ENCODE peak calls at places on chromosomes 11 and 22, in five cellular contexts. One of them, this sample, is unnamed.
A peak's percentile ranks its signal among the peaks of the same experiment; 100 is the strongest.

GRCh38 chr22:29267462-29267857 is 321 bp downstream of the RHBDD3 start:
- DNase-seq in left cardiac atrium: no peak
- DNase-seq in astrocyte of the spinal cord: no peak
- DNase-seq in stimulated activated CD8-positive, alpha-beta memory T cell treated with anti-CD3 and anti-CD28 coated beads, Interleukin-7, amount 100 ng/mL, for 1 hour: no peak
- DNase-seq in NCI-H1105: no peak
- DNase-seq in this sample: no peak

GRCh38 chr22:20852076-20852475 is 6.5 kb downstream of the PI4KA start:
- DNase-seq in stimulated activated CD8-positive, alpha-beta memory T cell treated with anti-CD3 and anti-CD28 coated beads, Interleukin-7, amount 100 ng/mL, for 1 hour: no peak
- DNase-seq in astrocyte of the spinal cord: no peak
- DNase-seq in left cardiac atrium: no peak
- DNase-seq in NCI-H1105: no peak
- DNase-seq in this sample: peak; percentile 18

GRCh38 chr11:34267440-34267839 is 90.4 kb downstream of the ABTB2 start:
- DNase-seq in stimulated activated CD8-positive, alpha-beta memory T cell treated with anti-CD3 and anti-CD28 coated beads, Interleukin-7, amount 100 ng/mL, for 1 hour: no peak
- DNase-seq in NCI-H1105: no peak
- DNase-seq in astrocyte of the spinal cord: no peak
- DNase-seq in left cardiac atrium: no peak
- DNase-seq in this sample: no peak

GRCh38 chr11:15342163-15342562 is 227.4 kb downstream of the INSC start:
- DNase-seq in stimulated activated CD8-positive, alpha-beta memory T cell treated with anti-CD3 and anti-CD28 coated beads, Interleukin-7, amount 100 ng/mL, for 1 hour: no peak
- DNase-seq in left cardiac atrium: no peak
- DNase-seq in NCI-H1105: no peak
- DNase-seq in astrocyte of the spinal cord: no peak
- DNase-seq in this sample: no peak

GRCh38 chr11:128662960-128663359 is 30.9 kb upstream of the FLI1 start:
- DNase-seq in stimulated activated CD8-positive, alpha-beta memory T cell treated with anti-CD3 and anti-CD28 coated beads, Interleukin-7, amount 100 ng/mL, for 1 hour: no peak
- DNase-seq in NCI-H1105: no peak
- DNase-seq in astrocyte of the spinal cord: no peak
- DNase-seq in left cardiac atrium: no peak
- DNase-seq in this sample: no peak

GRCh38 chr11:71251159-71251721 is 1.1 kb downstream of the SHANK2 start:
- DNase-seq in left cardiac atrium: no peak
- DNase-seq in stimulated activated CD8-positive, alpha-beta memory T cell treated with anti-CD3 and anti-CD28 coated beads, Interleukin-7, amount 100 ng/mL, for 1 hour: no peak
- DNase-seq in astrocyte of the spinal cord: no peak
- DNase-seq in NCI-H1105: peak; percentile 35
- DNase-seq in this sample: no peak

GRCh38 chr11:32830413-32830738 is 649 bp downstream of the PRRG4 start:
- DNase-seq in left cardiac atrium: peak; percentile 25
- DNase-seq in stimulated activated CD8-positive, alpha-beta memory T cell treated with anti-CD3 and anti-CD28 coated beads, Interleukin-7, amount 100 ng/mL, for 1 hour: no peak
- DNase-seq in astrocyte of the spinal cord: no peak
- DNase-seq in NCI-H1105: peak; percentile 5
- DNase-seq in this sample: no peak

GRCh38 chr22:45435544-45436139 is 22.1 kb downstream of the RIBC2 start:
- DNase-seq in stimulated activated CD8-positive, alpha-beta memory T cell treated with anti-CD3 and anti-CD28 coated beads, Interleukin-7, amount 100 ng/mL, for 1 hour: peak; percentile 68
- DNase-seq in left cardiac atrium: peak; percentile 91
- DNase-seq in astrocyte of the spinal cord: peak; percentile 90
- DNase-seq in NCI-H1105: peak; percentile 70
- DNase-seq in this sample: peak; percentile 73

GRCh38 chr22:17844150-17844549 is 69.9 kb upstream of the BID start:
- DNase-seq in astrocyte of the spinal cord: no peak
- DNase-seq in left cardiac atrium: no peak
- DNase-seq in NCI-H1105: no peak
- DNase-seq in stimulated activated CD8-positive, alpha-beta memory T cell treated with anti-CD3 and anti-CD28 coated beads, Interleukin-7, amount 100 ng/mL, for 1 hour: no peak
- DNase-seq in this sample: no peak

GRCh38 chr11:6012055-6012668 is 5.4 kb upstream of the OR56A4 start:
- DNase-seq in left cardiac atrium: no peak
- DNase-seq in astrocyte of the spinal cord: no peak
- DNase-seq in NCI-H1105: no peak
- DNase-seq in stimulated activated CD8-positive, alpha-beta memory T cell treated with anti-CD3 and anti-CD28 coated beads, Interleukin-7, amount 100 ng/mL, for 1 hour: no peak
- DNase-seq in this sample: no peak

GRCh38 chr22:48944756-48945620 is 882.7 kb downstream of the BRD1 start:
- DNase-seq in stimulated activated CD8-positive, alpha-beta memory T cell treated with anti-CD3 and anti-CD28 coated beads, Interleukin-7, amount 100 ng/mL, for 1 hour: no peak
- DNase-seq in NCI-H1105: no peak
- DNase-seq in astrocyte of the spinal cord: no peak
- DNase-seq in left cardiac atrium: no peak
- DNase-seq in this sample: no peak

GRCh38 chr22:28795932-28796856 is 4.2 kb downstream of the XBP1 start:
- DNase-seq in astrocyte of the spinal cord: no peak
- DNase-seq in left cardiac atrium: no peak
- DNase-seq in NCI-H1105: no peak
- DNase-seq in stimulated activated CD8-positive, alpha-beta memory T cell treated with anti-CD3 and anti-CD28 coated beads, Interleukin-7, amount 100 ng/mL, for 1 hour: no peak
- DNase-seq in this sample: no peak

GRCh38 chr11:20045098-20045688 is 115.1 kb downstream of the DBX1 start:
- DNase-seq in stimulated activated CD8-positive, alpha-beta memory T cell treated with anti-CD3 and anti-CD28 coated beads, Interleukin-7, amount 100 ng/mL, for 1 hour: no peak
- DNase-seq in left cardiac atrium: peak; percentile 39
- DNase-seq in NCI-H1105: no peak
- DNase-seq in astrocyte of the spinal cord: no peak
- DNase-seq in this sample: no peak

GRCh38 chr11:78414321-78415051 is 3.1 kb downstream of the GAB2 start:
- DNase-seq in stimulated activated CD8-positive, alpha-beta memory T cell treated with anti-CD3 and anti-CD28 coated beads, Interleukin-7, amount 100 ng/mL, for 1 hour: no peak
- DNase-seq in astrocyte of the spinal cord: peak; percentile 36
- DNase-seq in left cardiac atrium: no peak
- DNase-seq in NCI-H1105: no peak
- DNase-seq in this sample: no peak

GRCh38 chr11:6251990-6252473 is 7.6 kb upstream of the CCKBR start:
- DNase-seq in astrocyte of the spinal cord: no peak
- DNase-seq in stimulated activated CD8-positive, alpha-beta memory T cell treated with anti-CD3 and anti-CD28 coated beads, Interleukin-7, amount 100 ng/mL, for 1 hour: no peak
- DNase-seq in left cardiac atrium: no peak
- DNase-seq in NCI-H1105: no peak
- DNase-seq in this sample: no peak

GRCh38 chr11:87097582-87097981 is 59.8 kb downstream of the TMEM135 start:
- DNase-seq in NCI-H1105: peak; percentile 6
- DNase-seq in astrocyte of the spinal cord: peak; percentile 18
- DNase-seq in stimulated activated CD8-positive, alpha-beta memory T cell treated with anti-CD3 and anti-CD28 coated beads, Interleukin-7, amount 100 ng/mL, for 1 hour: no peak
- DNase-seq in left cardiac atrium: no peak
- DNase-seq in this sample: peak; percentile 38

GRCh38 chr11:33147559-33147958 is 13.7 kb downstream of the CSTF3 start:
- DNase-seq in stimulated activated CD8-positive, alpha-beta memory T cell treated with anti-CD3 and anti-CD28 coated beads, Interleukin-7, amount 100 ng/mL, for 1 hour: no peak
- DNase-seq in NCI-H1105: no peak
- DNase-seq in left cardiac atrium: no peak
- DNase-seq in astrocyte of the spinal cord: peak; percentile 34
- DNase-seq in this sample: no peak

GRCh38 chr11:109708184-109708583 is 286.2 kb downstream of the C11orf87 start:
- DNase-seq in left cardiac atrium: no peak
- DNase-seq in NCI-H1105: no peak
- DNase-seq in stimulated activated CD8-positive, alpha-beta memory T cell treated with anti-CD3 and anti-CD28 coated beads, Interleukin-7, amount 100 ng/mL, for 1 hour: no peak
- DNase-seq in astrocyte of the spinal cord: no peak
- DNase-seq in this sample: no peak

GRCh38 chr22:26541167-26541819 is 29.0 kb upstream of the TFIP11 start:
- DNase-seq in NCI-H1105: no peak
- DNase-seq in left cardiac atrium: no peak
- DNase-seq in astrocyte of the spinal cord: no peak
- DNase-seq in stimulated activated CD8-positive, alpha-beta memory T cell treated with anti-CD3 and anti-CD28 coated beads, Interleukin-7, amount 100 ng/mL, for 1 hour: no peak
- DNase-seq in this sample: no peak

GRCh38 chr22:26715392-26715939 is 58.1 kb downstream of the MIAT start:
- DNase-seq in NCI-H1105: no peak
- DNase-seq in left cardiac atrium: no peak
- DNase-seq in stimulated activated CD8-positive, alpha-beta memory T cell treated with anti-CD3 and anti-CD28 coated beads, Interleukin-7, amount 100 ng/mL, for 1 hour: no peak
- DNase-seq in astrocyte of the spinal cord: no peak
- DNase-seq in this sample: no peak

GRCh38 chr11:91717169-91717568 is 507.4 kb upstream of the FAT3 start:
- DNase-seq in astrocyte of the spinal cord: no peak
- DNase-seq in left cardiac atrium: no peak
- DNase-seq in stimulated activated CD8-positive, alpha-beta memory T cell treated with anti-CD3 and anti-CD28 coated beads, Interleukin-7, amount 100 ng/mL, for 1 hour: no peak
- DNase-seq in NCI-H1105: no peak
- DNase-seq in this sample: no peak

GRCh38 chr11:128036556-128037093 is 550.7 kb downstream of the ETS1 start:
- DNase-seq in left cardiac atrium: no peak
- DNase-seq in astrocyte of the spinal cord: no peak
- DNase-seq in stimulated activated CD8-positive, alpha-beta memory T cell treated with anti-CD3 and anti-CD28 coated beads, Interleukin-7, amount 100 ng/mL, for 1 hour: no peak
- DNase-seq in NCI-H1105: no peak
- DNase-seq in this sample: no peak

GRCh38 chr11:12087075-12087775 is 23.2 kb upstream of the MICAL2 start:
- DNase-seq in NCI-H1105: no peak
- DNase-seq in astrocyte of the spinal cord: peak; percentile 79
- DNase-seq in left cardiac atrium: peak; percentile 48
- DNase-seq in stimulated activated CD8-positive, alpha-beta memory T cell treated with anti-CD3 and anti-CD28 coated beads, Interleukin-7, amount 100 ng/mL, for 1 hour: no peak
- DNase-seq in this sample: no peak

GRCh38 chr11:105588001-105588400 is 21.9 kb upstream of the GRIA4 start:
- DNase-seq in NCI-H1105: no peak
- DNase-seq in astrocyte of the spinal cord: peak; percentile 81
- DNase-seq in stimulated activated CD8-positive, alpha-beta memory T cell treated with anti-CD3 and anti-CD28 coated beads, Interleukin-7, amount 100 ng/mL, for 1 hour: no peak
- DNase-seq in left cardiac atrium: no peak
- DNase-seq in this sample: no peak

GRCh38 chr11:36292311-36292722 is 3.1 kb upstream of the COMMD9 start:
- DNase-seq in NCI-H1105: peak; percentile 1
- DNase-seq in left cardiac atrium: no peak
- DNase-seq in stimulated activated CD8-positive, alpha-beta memory T cell treated with anti-CD3 and anti-CD28 coated beads, Interleukin-7, amount 100 ng/mL, for 1 hour: no peak
- DNase-seq in astrocyte of the spinal cord: peak; percentile 46
- DNase-seq in this sample: peak; percentile 51

GRCh38 chr22:43867839-43868652 is 5.7 kb upstream of the SULT4A1 start:
- DNase-seq in stimulated activated CD8-positive, alpha-beta memory T cell treated with anti-CD3 and anti-CD28 coated beads, Interleukin-7, amount 100 ng/mL, for 1 hour: no peak
- DNase-seq in NCI-H1105: no peak
- DNase-seq in astrocyte of the spinal cord: peak; percentile 66
- DNase-seq in left cardiac atrium: peak; percentile 61
- DNase-seq in this sample: peak; percentile 49

GRCh38 chr11:18011633-18012313 is 1.1 kb downstream of the SERGEF start:
- DNase-seq in left cardiac atrium: no peak
- DNase-seq in NCI-H1105: no peak
- DNase-seq in astrocyte of the spinal cord: no peak
- DNase-seq in stimulated activated CD8-positive, alpha-beta memory T cell treated with anti-CD3 and anti-CD28 coated beads, Interleukin-7, amount 100 ng/mL, for 1 hour: no peak
- DNase-seq in this sample: no peak

GRCh38 chr22:17601031-17601430 is 27.5 kb downstream of the ATP6V1E1 start:
- DNase-seq in astrocyte of the spinal cord: no peak
- DNase-seq in stimulated activated CD8-positive, alpha-beta memory T cell treated with anti-CD3 and anti-CD28 coated beads, Interleukin-7, amount 100 ng/mL, for 1 hour: no peak
- DNase-seq in left cardiac atrium: no peak
- DNase-seq in NCI-H1105: no peak
- DNase-seq in this sample: no peak

GRCh38 chr11:65315866-65316233 is 1.2 kb downstream of the CDC42EP2 start:
- DNase-seq in stimulated activated CD8-positive, alpha-beta memory T cell treated with anti-CD3 and anti-CD28 coated beads, Interleukin-7, amount 100 ng/mL, for 1 hour: no peak
- DNase-seq in NCI-H1105: no peak
- DNase-seq in astrocyte of the spinal cord: peak; percentile 14
- DNase-seq in left cardiac atrium: no peak
- DNase-seq in this sample: no peak

GRCh38 chr22:27801616-27802388 is at the start of gene MN1:
- DNase-seq in stimulated activated CD8-positive, alpha-beta memory T cell treated with anti-CD3 and anti-CD28 coated beads, Interleukin-7, amount 100 ng/mL, for 1 hour: peak; percentile 29
- DNase-seq in NCI-H1105: no peak
- DNase-seq in left cardiac atrium: peak; percentile 77
- DNase-seq in astrocyte of the spinal cord: peak; percentile 67
- DNase-seq in this sample: peak; percentile 26

GRCh38 chr11:59857444-59858434 is 8.5 kb downstream of the TCN1 start:
- DNase-seq in stimulated activated CD8-positive, alpha-beta memory T cell treated with anti-CD3 and anti-CD28 coated beads, Interleukin-7, amount 100 ng/mL, for 1 hour: no peak
- DNase-seq in left cardiac atrium: no peak
- DNase-seq in NCI-H1105: no peak
- DNase-seq in astrocyte of the spinal cord: no peak
- DNase-seq in this sample: peak; percentile 5

GRCh38 chr11:44188643-44189042 is 93.2 kb downstream of the EXT2 start:
- DNase-seq in NCI-H1105: no peak
- DNase-seq in stimulated activated CD8-positive, alpha-beta memory T cell treated with anti-CD3 and anti-CD28 coated beads, Interleukin-7, amount 100 ng/mL, for 1 hour: no peak
- DNase-seq in astrocyte of the spinal cord: peak; percentile 24
- DNase-seq in left cardiac atrium: no peak
- DNase-seq in this sample: no peak

GRCh38 chr11:110857885-110858555 is 145.8 kb upstream of the ARHGAP20 start:
- DNase-seq in left cardiac atrium: no peak
- DNase-seq in NCI-H1105: no peak
- DNase-seq in stimulated activated CD8-positive, alpha-beta memory T cell treated with anti-CD3 and anti-CD28 coated beads, Interleukin-7, amount 100 ng/mL, for 1 hour: no peak
- DNase-seq in astrocyte of the spinal cord: peak; percentile 74
- DNase-seq in this sample: no peak

GRCh38 chr11:110355011-110355744 is 58.8 kb upstream of the RDX start:
- DNase-seq in stimulated activated CD8-positive, alpha-beta memory T cell treated with anti-CD3 and anti-CD28 coated beads, Interleukin-7, amount 100 ng/mL, for 1 hour: no peak
- DNase-seq in NCI-H1105: no peak
- DNase-seq in astrocyte of the spinal cord: no peak
- DNase-seq in left cardiac atrium: no peak
- DNase-seq in this sample: no peak